ENCODE peak calls at places on chromosomes 12 and 14, in six cellular contexts. E is choroid plexus epithelial cell, L is lung, X is cardiac fibroblast, W is foreskin fibroblast, C is heart left ventricle. B is an unnamed sample.

GRCh38 chr12:116697305-116698130 is 40.4 kb downstream of the SPRING1 start:
- DNase-seq in E (no peak), C (no peak), X (peak), W (no peak), L (no peak), B (no peak)

GRCh38 chr12:132462778-132463177 is 27.2 kb upstream of the FBRSL1 start:
- DNase-seq in E (no peak), L (no peak), X (no peak), C (no peak), W (no peak), B (no peak)

GRCh38 chr12:124456652-124457152 is 110.7 kb downstream of the NCOR2 start:
- DNase-seq in C (peak), X (no peak), W (no peak), E (no peak), L (peak), B (peak)

GRCh38 chr14:100899841-100900771 is 3.4 kb downstream of the RTL1 start:
- DNase-seq in E (no peak), C (no peak), L (peak), X (no peak), W (no peak), B (no peak)

GRCh38 chr12:85280984-85281946 is 1.2 kb downstream of the ALX1 start:
- DNase-seq in L (no peak), E (peak), W (no peak), C (no peak), X (peak), B (no peak)

GRCh38 chr12:8905546-8905945 is 8.8 kb upstream of the PHC1 start:
- DNase-seq in C (no peak), L (no peak), E (peak), X (no peak), W (no peak), B (no peak)

GRCh38 chr12:6057693-6058092 is 66.8 kb downstream of the VWF start:
- DNase-seq in C (no peak), E (no peak), W (no peak), X (no peak), L (no peak), B (no peak)

GRCh38 chr12:76719171-76719631 is 44.7 kb upstream of the ZDHHC17 start:
- DNase-seq in E (peak), W (peak), X (peak), L (no peak), C (no peak), B (no peak)

GRCh38 chr12:5806376-5807089 is 138.5 kb downstream of the ANO2 start:
- DNase-seq in X (no peak), W (no peak), L (no peak), E (no peak), C (no peak), B (no peak)

GRCh38 chr12:115323223-115323905 is 639.4 kb upstream of the TBX3 start:
- DNase-seq in W (peak), E (peak), C (no peak), L (no peak), X (peak), B (no peak)

GRCh38 chr14:76763362-76764041 is 2.2 kb downstream of the VASH1 start:
- DNase-seq in W (no peak), E (no peak), L (peak), C (no peak), X (peak), B (no peak)

GRCh38 chr14:64937176-64937820 is 5.2 kb downstream of the GPX2 start:
- DNase-seq in L (peak), W (no peak), X (peak), E (peak), C (no peak), B (no peak)

GRCh38 chr12:113152835-113153814 is 3.6 kb downstream of the CFAP73 start:
- DNase-seq in E (peak), W (peak), X (peak), C (peak), L (peak), B (peak)

GRCh38 chr12:2582631-2583616 is 211.8 kb upstream of the FKBP4 start:
- DNase-seq in X (peak), L (peak), E (peak), W (peak), C (peak), B (peak)

GRCh38 chr12:56838602-56839488 is 75.7 kb downstream of the HSD17B6 start:
- DNase-seq in L (peak), C (no peak), E (peak), X (no peak), W (no peak), B (no peak)

GRCh38 chr12:109771746-109772621 is 58.4 kb downstream of the FAM222A start:
- DNase-seq in E (no peak), W (no peak), C (no peak), L (no peak), X (no peak), B (no peak)

GRCh38 chr14:96901227-96901626 is 104.0 kb downstream of the VRK1 start:
- DNase-seq in L (peak), C (no peak), X (no peak), E (no peak), W (no peak), B (no peak)

GRCh38 chr12:62724947-62725447 is 210.0 kb downstream of the PPM1H start:
- DNase-seq in W (peak), E (peak), C (no peak), L (peak), X (peak), B (no peak)

GRCh38 chr12:54395545-54395944 is 11.0 kb upstream of the ZNF385A start:
- DNase-seq in X (no peak), E (no peak), C (no peak), L (no peak), W (no peak), B (no peak)

GRCh38 chr12:4449862-4450222 is 4.2 kb upstream of the FGF6 start:
- DNase-seq in E (peak), W (no peak), L (peak), C (no peak), X (no peak), B (no peak)

GRCh38 chr12:103966736-103967135 is 1.1 kb downstream of the TDG start:
- DNase-seq in C (no peak), X (peak), E (peak), L (no peak), W (no peak), B (no peak)

GRCh38 chr12:47222592-47222959 is 142.8 kb upstream of the AMIGO2 start:
- DNase-seq in L (no peak), C (no peak), W (no peak), E (no peak), X (no peak), B (no peak)

GRCh38 chr14:44700184-44700583 is 193.1 kb upstream of the FSCB start:
- DNase-seq in X (peak), C (no peak), L (no peak), W (no peak), E (peak), B (no peak)

GRCh38 chr12:124565656-124566180 is 1.7 kb downstream of the NCOR2 start:
- DNase-seq in W (no peak), L (no peak), C (no peak), E (no peak), X (no peak), B (no peak)

GRCh38 chr14:74898694-74899093 is 17.0 kb downstream of the DLST start:
- DNase-seq in E (no peak), C (no peak), X (no peak), L (no peak), W (no peak), B (no peak)

GRCh38 chr12:95440401-95440800 is 33.6 kb upstream of the METAP2 start:
- DNase-seq in C (no peak), X (peak), L (no peak), W (no peak), E (peak), B (no peak)

GRCh38 chr14:93528884-93529558 is 98.3 kb downstream of the UNC79 start:
- DNase-seq in L (no peak), E (no peak), W (no peak), C (no peak), X (no peak), B (no peak)

GRCh38 chr12:122871851-122872785 is 23.8 kb downstream of the VPS37B start:
- DNase-seq in E (peak), W (peak), C (peak), X (peak), L (no peak), B (no peak)

GRCh38 chr14:90693413-90693812 is 122.8 kb downstream of the TTC7B start:
- DNase-seq in E (no peak), X (no peak), L (no peak), C (no peak), W (no peak), B (no peak)

GRCh38 chr14:98393527-98393926 is 878.5 kb downstream of the BCL11B start:
- DNase-seq in W (no peak), E (no peak), C (no peak), L (no peak), X (no peak), B (no peak)

GRCh38 chr12:29429999-29430698 is 49.2 kb upstream of the ERGIC2 start:
- DNase-seq in X (no peak), E (no peak), W (no peak), C (no peak), L (no peak), B (no peak)

DNA sequence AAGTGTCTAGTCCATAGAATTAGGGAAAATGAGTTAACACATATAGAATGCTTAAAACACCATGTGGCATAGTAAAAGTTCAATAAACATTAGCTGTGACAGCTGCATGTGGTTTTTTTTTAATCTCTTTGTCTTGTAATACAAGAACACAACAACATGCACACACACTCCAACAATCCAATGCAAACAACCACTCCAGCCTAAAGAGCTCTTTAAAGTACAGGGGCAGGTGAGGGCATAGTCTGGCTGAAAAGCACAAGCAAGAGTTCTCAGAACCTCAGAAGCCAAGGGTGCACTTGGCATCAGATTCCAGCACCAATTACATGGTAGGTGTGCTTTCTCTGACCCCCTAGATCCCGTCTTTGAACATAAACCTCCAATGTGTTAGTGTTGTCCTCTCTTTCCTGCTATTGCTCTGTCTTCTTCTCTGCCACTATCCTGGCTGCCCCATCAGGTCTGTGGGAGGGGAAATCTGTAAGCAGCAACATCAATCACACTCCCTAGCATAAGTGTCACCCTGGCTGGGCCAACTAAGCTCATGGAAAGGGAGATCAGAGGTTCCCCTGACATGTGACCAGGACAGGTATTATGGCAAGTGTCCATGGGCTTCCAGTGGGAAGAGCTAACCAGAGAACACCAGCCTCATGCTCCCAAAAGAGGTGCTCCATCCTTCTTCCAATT is 91.0 kb downstream of the SLC8A3 start:
- DNase-seq in W (no peak), X (no peak), E (no peak), C (no peak), L (peak), B (no peak)
- H3K4me3 ChIP-seq in W (no peak), X (no peak), E (no peak), C (no peak), L (no peak), B (no peak)

DNA sequence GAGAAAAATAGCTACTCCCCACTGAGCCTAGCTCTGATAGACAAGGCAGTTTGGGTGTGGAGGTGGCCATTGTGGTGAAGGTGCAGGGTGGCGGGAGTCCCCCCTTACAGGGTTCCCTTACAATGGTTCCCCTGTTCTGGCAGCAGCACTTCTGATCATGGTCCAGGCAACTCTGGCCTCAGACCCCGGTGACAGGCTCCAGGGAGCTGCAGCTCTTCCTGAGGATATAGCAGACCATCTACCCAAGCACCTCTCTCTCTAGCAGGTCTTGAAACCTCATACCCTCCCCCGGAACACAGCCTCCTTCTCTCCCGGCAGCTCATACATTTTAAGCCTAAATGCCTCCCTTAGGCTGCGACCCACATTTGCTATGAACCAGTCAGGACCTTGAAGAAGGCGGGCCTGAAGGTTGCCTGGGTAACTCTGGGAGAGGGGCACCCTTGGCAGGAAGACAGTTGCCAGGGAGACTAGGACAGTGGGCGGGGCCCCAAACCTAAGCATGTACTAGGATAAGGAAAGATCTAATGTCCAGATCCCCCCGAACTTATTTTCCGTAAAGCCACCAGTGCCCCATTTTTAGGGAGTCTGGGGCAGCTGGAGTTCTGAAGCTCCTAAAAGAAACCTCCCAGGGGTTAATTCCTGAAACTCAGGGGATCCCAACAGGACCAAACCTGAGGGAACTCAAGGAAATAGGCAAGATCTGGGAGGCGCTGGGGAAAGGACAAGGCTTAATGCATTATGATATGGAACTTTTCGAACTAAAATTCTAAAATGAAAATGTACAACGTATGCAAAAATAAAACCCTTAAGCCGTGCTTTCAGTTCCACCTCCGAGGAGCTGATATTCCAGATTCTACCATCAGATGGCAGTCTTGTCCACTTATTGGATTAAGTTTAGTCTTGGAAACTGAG is 4.6 kb upstream of the GDF11 start:
- DNase-seq in L (peak), W (peak), X (peak), E (peak), C (peak), B (peak)
- TF ChIP-seq CTCF in L (peak), W (peak), X (peak), E (peak), C (peak), B (peak)

GRCh38 chr14:88562532-88562830 is 356 bp upstream of the ZC3H14 start:
- DNase-seq in W (no peak), L (no peak), E (no peak), C (no peak), X (no peak), B (no peak)
- H3K4me3 ChIP-seq in W (peak), L (peak), E (peak), C (peak), X (peak), B (peak)

GRCh38 chr14:102277874-102278630 is 26.9 kb downstream of the MOK start:
- DNase-seq in L (no peak), E (no peak), W (no peak), X (no peak), C (no peak), B (no peak)
- TF ChIP-seq CTCF in L (no peak), E (no peak), W (no peak), X (no peak), C (no peak), B (no peak)

GRCh38 chr12:19410211-19410610 is 29.1 kb upstream of the AEBP2 start:
- DNase-seq in X (no peak), C (no peak), E (peak), L (no peak), W (no peak), B (no peak)
- H3K4me3 ChIP-seq in X (no peak), C (no peak), E (no peak), L (no peak), W (no peak), B (no peak)

DNA sequence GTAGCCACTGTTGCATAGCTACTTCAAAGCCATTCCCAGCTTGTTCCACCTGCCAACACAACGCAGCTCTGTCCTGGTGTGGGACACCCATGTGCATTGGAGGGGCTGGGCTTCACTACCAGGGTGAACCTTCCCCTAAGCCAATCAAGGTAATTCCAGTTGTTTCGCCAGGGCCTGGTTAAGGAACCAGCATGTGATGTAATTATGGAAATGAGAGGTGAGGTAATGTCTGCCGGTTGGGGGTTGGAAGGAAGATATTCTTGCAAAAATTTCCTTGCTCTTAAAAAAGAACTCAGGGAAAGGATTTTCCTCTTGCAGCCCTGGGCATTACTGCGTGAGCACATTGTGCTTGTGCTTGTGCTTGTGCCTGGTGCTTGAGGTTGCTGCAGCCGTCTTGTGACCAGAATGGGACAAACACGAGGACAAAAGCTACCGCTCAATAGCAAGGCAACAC is 14.9 kb downstream of the TUBA1C start:
- DNase-seq in E (no peak), C (no peak), W (no peak), X (no peak), L (peak), B (no peak)
- TF ChIP-seq CTCF in E (no peak), C (no peak), W (no peak), X (no peak), L (no peak), B (no peak)

GRCh38 chr14:105864116-105864515 is 337.7 kb downstream of the TMEM121 start:
- DNase-seq in C (peak), E (no peak), W (no peak), L (no peak), X (no peak), B (no peak)

GRCh38 chr14:105865904-105866840 is 339.8 kb downstream of the TMEM121 start:
- DNase-seq in X (no peak), W (no peak), C (peak), L (no peak), E (no peak), B (no peak)

GRCh38 chr14:105864651-105865265 is 338.4 kb downstream of the TMEM121 start:
- DNase-seq in X (no peak), E (no peak), C (peak), W (no peak), L (no peak), B (no peak)

GRCh38 chr14:105866841-105867321 is 340.5 kb downstream of the TMEM121 start:
- DNase-seq in C (peak), W (no peak), X (no peak), L (no peak), E (no peak), B (no peak)

GRCh38 chr14:105865266-105865903 is 339.0 kb downstream of the TMEM121 start:
- DNase-seq in W (no peak), L (no peak), C (peak), E (no peak), X (no peak), B (no peak)
- H3K4me3 ChIP-seq in W (no peak), L (no peak), C (no peak), E (no peak), X (no peak), B (peak)